ENCODE peak calls at places on chromosomes 6 and 20, in seven cellular contexts. G, M, A, I, X, W and Q are unnamed samples. For H3K9me3, the result is how much of the 10 kb centered on the place peaks cover.

GRCh38 chr6:116111552-116112528 is 11.2 kb downstream of the NT5DC1 start:
- DNase-seq in W (no peak), X (no peak), I (peak), A (peak), G (no peak), M (no peak), Q (no peak)

GRCh38 chr6:8080338-8081151 is 16.4 kb upstream of the BLOC1S5 start:
- DNase-seq in X (no peak), A (peak), I (peak), G (no peak), M (no peak), W (no peak), Q (no peak)

GRCh38 chr6:158460602-158461092 is 99.2 kb upstream of the TMEM181 start:
- DNase-seq in A (no peak), W (no peak), M (no peak), I (peak), G (no peak), X (no peak), Q (no peak)

GRCh38 chr6:160203522-160203921 is 55.1 kb downstream of the SLC22A2 start:
- DNase-seq in G (no peak), I (no peak), M (no peak), W (no peak), A (no peak), X (no peak), Q (no peak)

GRCh38 chr20:44388466-44389023 is 33.0 kb downstream of the HNF4A start:
- DNase-seq in I (peak), M (peak), A (peak), W (peak), G (peak), X (peak), Q (peak)

GRCh38 chr6:56771189-56771588 is 128.5 kb upstream of the DST start:
- DNase-seq in X (no peak), G (no peak), A (no peak), M (no peak), I (no peak), W (no peak), Q (no peak)

GRCh38 chr20:58538752-58539151 is 23.6 kb upstream of the APCDD1L start:
- DNase-seq in X (no peak), W (no peak), A (no peak), G (no peak), M (no peak), I (peak), Q (no peak)

GRCh38 chr20:1617055-1617454 is 2.8 kb downstream of the SIRPB1 start:
- DNase-seq in M (no peak), X (no peak), G (no peak), W (no peak), I (peak), A (no peak), Q (no peak)

GRCh38 chr6:45827952-45828530 is 187.6 kb downstream of the CLIC5 start:
- DNase-seq in W (no peak), I (no peak), M (no peak), A (no peak), G (no peak), X (peak), Q (no peak)

GRCh38 chr6:134908906-134909516 is 40.9 kb downstream of the ALDH8A1 start:
- DNase-seq in M (no peak), A (peak), W (peak), X (peak), G (peak), I (peak), Q (no peak)

GRCh38 chr6:159758031-159759001 is 3.5 kb upstream of the ACAT2 start:
- DNase-seq in I (peak), A (peak), X (peak), G (no peak), W (no peak), M (no peak), Q (no peak)

GRCh38 chr20:997486-997885 is 4.6 kb downstream of the RSPO4 start:
- DNase-seq in A (no peak), X (no peak), W (no peak), M (no peak), I (no peak), G (no peak), Q (no peak)

GRCh38 chr6:24909281-24910216 is 26.2 kb downstream of the RIPOR2 start:
- DNase-seq in M (no peak), I (no peak), G (no peak), A (no peak), W (no peak), X (no peak), Q (no peak)

GRCh38 chr6:10518461-10519216 is 2.5 kb upstream of the GCNT2 start:
- DNase-seq in I (peak), M (no peak), G (no peak), W (no peak), A (peak), X (no peak), Q (no peak)

GRCh38 chr20:61254881-61255589 is 3.0 kb downstream of the CDH4 start:
- DNase-seq in X (no peak), G (no peak), I (peak), M (no peak), W (no peak), A (no peak), Q (no peak)

GRCh38 chr6:45658396-45658795 is 280.7 kb upstream of the SUPT3H start:
- DNase-seq in G (no peak), X (no peak), W (no peak), A (no peak), M (no peak), I (no peak), Q (no peak)

GRCh38 chr20:58141971-58142842 is 86.2 kb downstream of the ANKRD60 start:
- DNase-seq in G (no peak), W (no peak), I (no peak), M (no peak), A (no peak), X (no peak), Q (no peak)

GRCh38 chr6:37695273-37695672 is 2.4 kb downstream of the MDGA1 start:
- DNase-seq in W (no peak), M (no peak), G (no peak), A (no peak), I (no peak), X (no peak), Q (no peak)

GRCh38 chr6:169046483-169047192 is 207.0 kb downstream of the THBS2 start:
- DNase-seq in G (no peak), I (peak), X (no peak), A (no peak), M (no peak), W (no peak), Q (no peak)

GRCh38 chr6:104837158-104837557 is 22.6 kb downstream of the HACE1 start:
- DNase-seq in M (no peak), W (no peak), I (no peak), X (no peak), G (no peak), A (no peak), Q (no peak)

GRCh38 chr6:106547961-106548453 is 81.3 kb downstream of the RTN4IP1 start:
- DNase-seq in A (no peak), G (no peak), X (peak), W (no peak), I (peak), M (no peak), Q (no peak)

GRCh38 chr6:153150767-153151440 is 19.8 kb upstream of the RGS17 start:
- DNase-seq in A (no peak), G (no peak), W (no peak), X (no peak), I (no peak), M (no peak), Q (no peak)

GRCh38 chr6:147506704-147507114 is 1.8 kb upstream of the SAMD5 start:
- DNase-seq in M (peak), G (peak), A (peak), W (peak), I (peak), X (no peak), Q (no peak)

GRCh38 chr6:7243188-7243942 is 69.6 kb downstream of the SSR1 start:
- DNase-seq in A (peak), G (peak), W (peak), X (peak), M (no peak), I (peak), Q (no peak)

GRCh38 chr6:89311853-89312531 is 3.1 kb downstream of the GABRR2 start:
- DNase-seq in A (no peak), X (no peak), M (no peak), G (peak), W (peak), I (peak), Q (no peak)

GRCh38 chr6:79127660-79128059 is 49.6 kb upstream of the PHIP start:
- DNase-seq in A (peak), G (no peak), M (no peak), X (no peak), I (no peak), W (no peak), Q (no peak)

GRCh38 chr6:38443341-38443740 is 196.4 kb downstream of the BTBD9 start:
- DNase-seq in X (no peak), W (no peak), A (no peak), G (no peak), I (peak), M (no peak), Q (no peak)

GRCh38 chr20:7193681-7194080 is 426.2 kb downstream of the BMP2 start:
- DNase-seq in G (no peak), W (no peak), A (no peak), M (no peak), I (no peak), X (no peak), Q (no peak)

GRCh38 chr6:26431258-26432162 is 8.8 kb upstream of the BTN3A3 start:
- DNase-seq in I (no peak), G (no peak), M (no peak), W (no peak), A (no peak), X (no peak), Q (no peak)

GRCh38 chr6:32883789-32884188 is 29.8 kb downstream of the PSMB9 start:
- DNase-seq in M (no peak), I (peak), G (peak), W (no peak), X (no peak), A (no peak), Q (no peak)

GRCh38 chr6:41970436-41970846 is 28.8 kb upstream of the CCND3 start:
- DNase-seq in X (no peak), G (peak), I (peak), M (no peak), A (peak), W (no peak), Q (no peak)

GRCh38 chr6:14274016-14274415 is 156.4 kb downstream of the CD83 start:
- DNase-seq in A (no peak), G (no peak), M (no peak), I (no peak), W (no peak), X (no peak), Q (no peak)

GRCh38 chr6:56953597-56954388 is 1.1 kb upstream of the BEND6 start:
- DNase-seq in M (no peak), X (no peak), W (no peak), I (no peak), A (peak), G (no peak), Q (no peak)

GRCh38 chr20:29874476-29875202 is 1382.8 kb upstream of the DEFB115 start:
- DNase-seq in I (no peak), M (peak), A (no peak), X (no peak), G (no peak), W (no peak), Q (no peak)
- H3K9me3 ChIP-seq in I (under half), M (under half), A (under half), X (half or more), G (under half), W (under half), Q (under half)

GRCh38 chr20:52110456-52110855 is 81.1 kb downstream of the ZFP64 start:
- DNase-seq in G (no peak), M (no peak), A (no peak), X (no peak), I (no peak), W (no peak), Q (no peak)
- H3K9me3 ChIP-seq in G (under half), M (under half), A (under half), X (under half), I (under half), W (under half), Q (under half)

GRCh38 chr20:55830124-55830828 is 175.0 kb downstream of the CBLN4 start:
- DNase-seq in X (no peak), M (no peak), W (no peak), I (no peak), G (no peak), A (no peak), Q (no peak)
- H3K9me3 ChIP-seq in X (under half), M (under half), W (under half), I (under half), G (under half), A (under half), Q (under half)

DNA sequence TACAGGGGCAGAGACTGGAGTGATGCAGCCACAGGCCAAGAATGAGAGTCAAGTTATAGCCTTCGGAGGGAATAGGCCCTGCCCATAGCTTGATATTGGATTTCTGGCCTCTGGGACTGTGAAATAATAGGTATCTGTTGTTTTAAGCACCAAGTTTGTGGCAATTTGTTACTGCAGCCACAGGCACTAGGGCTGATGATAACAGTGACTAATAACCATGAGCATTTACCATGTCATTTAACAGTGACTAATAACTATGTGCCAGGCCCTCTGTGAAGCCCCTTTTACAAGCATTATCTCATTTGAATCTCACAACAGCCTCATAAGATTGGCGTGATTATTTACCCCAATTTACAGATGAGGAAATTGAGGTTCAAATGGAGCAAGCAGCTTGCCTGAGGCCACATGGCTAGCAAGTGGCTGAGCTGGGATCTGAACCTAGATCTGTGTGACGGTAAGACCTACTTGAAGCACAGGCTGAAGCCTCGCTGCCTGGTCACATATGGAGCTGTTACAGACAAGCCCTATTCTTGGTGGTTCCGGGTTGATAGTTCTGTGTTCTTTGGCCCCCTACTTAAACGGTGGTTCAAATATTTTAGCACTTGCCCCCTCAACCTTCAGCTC is 98.5 kb downstream of the ELOVL5 start:
- DNase-seq in W (no peak), I (peak), G (no peak), M (no peak), X (no peak), A (peak), Q (no peak)
- H3K9me3 ChIP-seq in W (under half), I (under half), G (under half), M (under half), X (under half), A (under half), Q (under half)

GRCh38 chr6:110563711-110564110 is 87.3 kb upstream of the SLC22A16 start:
- DNase-seq in A (no peak), W (no peak), M (no peak), X (no peak), I (no peak), G (no peak), Q (no peak)
- H3K9me3 ChIP-seq in A (under half), W (under half), M (under half), X (under half), I (under half), G (under half), Q (under half)

DNA sequence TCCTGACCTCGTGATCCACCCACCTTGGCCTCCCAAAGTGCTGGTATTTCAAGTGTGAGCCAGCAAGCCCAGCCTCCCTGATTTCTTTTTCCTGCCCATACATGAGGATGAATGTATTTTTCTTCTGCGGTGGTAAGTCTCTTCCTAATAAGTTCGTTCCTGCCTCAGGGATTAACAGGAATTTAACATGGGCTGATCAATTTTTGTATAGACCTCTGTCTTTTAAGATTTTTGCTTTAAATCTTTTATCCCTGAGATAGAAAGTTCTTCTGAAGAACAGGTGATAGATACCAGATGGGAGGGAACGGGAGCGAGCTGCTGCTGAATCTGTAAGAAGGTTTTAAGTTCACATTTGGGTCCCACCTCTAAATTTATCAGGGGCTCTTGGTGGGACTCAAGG is 7.0 kb upstream of the ZNFX1 start:
- DNase-seq in M (no peak), A (no peak), W (no peak), I (no peak), X (no peak), G (no peak), Q (no peak)
- H3K9me3 ChIP-seq in M (under half), A (under half), W (under half), I (under half), X (under half), G (under half), Q (half or more)

GRCh38 chr20:56278205-56278604 is 29.7 kb downstream of the MC3R start:
- DNase-seq in G (no peak), X (no peak), I (no peak), A (no peak), W (no peak), M (no peak), Q (no peak)
- H3K9me3 ChIP-seq in G (under half), X (under half), I (under half), A (under half), W (under half), M (under half), Q (under half)

GRCh38 chr6:112139052-112139451 is 51.7 kb downstream of the FAM229B start:
- DNase-seq in I (no peak), G (no peak), M (no peak), A (no peak), X (no peak), W (no peak), Q (no peak)

GRCh38 chr6:112145080-112145573 is 57.7 kb downstream of the FAM229B start:
- DNase-seq in W (no peak), X (no peak), M (no peak), I (no peak), G (no peak), A (no peak), Q (no peak)

GRCh38 chr6:112144145-112144926 is 56.9 kb downstream of the FAM229B start:
- DNase-seq in G (no peak), I (no peak), X (no peak), W (no peak), A (no peak), M (no peak), Q (no peak)

GRCh38 chr6:112141707-112142106 is 54.3 kb downstream of the FAM229B start:
- DNase-seq in G (no peak), M (no peak), W (no peak), I (no peak), X (no peak), A (no peak), Q (no peak)
- H3K9me3 ChIP-seq in G (under half), M (under half), W (under half), I (under half), X (under half), A (under half), Q (under half)

GRCh38 chr20:40029589-40029988 is 659.4 kb downstream of the MAFB start:
- DNase-seq in G (no peak), W (no peak), M (no peak), I (no peak), A (no peak), X (no peak), Q (no peak)
- H3K9me3 ChIP-seq in G (under half), W (under half), M (under half), I (under half), A (under half), X (under half), Q (under half)

GRCh38 chr20:48463916-48464315 is 363.9 kb downstream of the PREX1 start:
- DNase-seq in A (no peak), M (no peak), X (peak), I (peak), G (no peak), W (no peak), Q (no peak)
- H3K9me3 ChIP-seq in A (under half), M (under half), X (under half), I (under half), G (under half), W (under half), Q (under half)